ENCODE peak calls at places on chromosomes 1 and 21, in six cellular contexts. P, R, O, X, V and Q are unnamed samples.

GRCh38 chr1:167862432-167863076 is 51.4 kb downstream of the ADCY10 start:
- DNase-seq in R (peak; percentile 75), X (no peak), V (no peak), P (no peak), O (no peak), Q (no peak)

GRCh38 chr21:42347601-42348327 is 3.0 kb downstream of the TFF2 start:
- DNase-seq in O (no peak), P (no peak), V (no peak), R (no peak), X (no peak), Q (no peak)

GRCh38 chr1:219120625-219121544 is 52.8 kb upstream of the LYPLAL1 start:
- DNase-seq in P (no peak), V (peak; percentile 72), O (no peak), X (no peak), R (no peak), Q (peak; percentile 75)

GRCh38 chr1:7780976-7781375 is 3.1 kb upstream of the PER3 start:
- DNase-seq in O (no peak), X (no peak), R (no peak), P (no peak), V (no peak), Q (no peak)

GRCh38 chr1:213035573-213035972 is 15.5 kb upstream of the RPS6KC1 start:
- DNase-seq in V (no peak), X (no peak), P (no peak), R (no peak), O (peak; percentile 15), Q (no peak)

GRCh38 chr1:113223546-113223945 is 150.5 kb downstream of the LRIG2 start:
- DNase-seq in V (no peak), P (no peak), X (no peak), O (no peak), R (no peak), Q (peak; percentile 3)

GRCh38 chr1:94434339-94435092 is 16.3 kb downstream of the ABCD3 start:
- DNase-seq in X (no peak), O (no peak), P (no peak), V (no peak), R (no peak), Q (no peak)

GRCh38 chr1:1397839-1398523 is 1.2 kb downstream of the CCNL2 start:
- DNase-seq in O (peak; percentile 39), V (peak; percentile 63), R (no peak), P (no peak), X (no peak), Q (peak; percentile 81)

GRCh38 chr21:37365657-37366487 is 701 bp upstream of the DYRK1A start:
- DNase-seq in R (peak; percentile 70), V (no peak), P (peak; percentile 19), O (peak; percentile 63), X (no peak), Q (peak; percentile 68)

GRCh38 chr1:8047686-8048522 is 21.8 kb upstream of the ERRFI1 start:
- DNase-seq in O (no peak), V (no peak), X (no peak), P (no peak), R (peak; percentile 90), Q (peak; percentile 43)

GRCh38 chr1:236150972-236151371 is 8.6 kb downstream of the GPR137B start:
- DNase-seq in R (no peak), V (no peak), P (no peak), O (no peak), X (no peak), Q (no peak)

GRCh38 chr1:47870480-47870879 is 126.7 kb downstream of the TRABD2B start:
- DNase-seq in P (no peak), V (no peak), X (no peak), R (no peak), O (no peak), Q (no peak)

GRCh38 chr1:18396247-18396646 is 84.5 kb upstream of the KLHDC7A start:
- DNase-seq in V (no peak), R (no peak), O (no peak), X (no peak), P (no peak), Q (no peak)

DNA sequence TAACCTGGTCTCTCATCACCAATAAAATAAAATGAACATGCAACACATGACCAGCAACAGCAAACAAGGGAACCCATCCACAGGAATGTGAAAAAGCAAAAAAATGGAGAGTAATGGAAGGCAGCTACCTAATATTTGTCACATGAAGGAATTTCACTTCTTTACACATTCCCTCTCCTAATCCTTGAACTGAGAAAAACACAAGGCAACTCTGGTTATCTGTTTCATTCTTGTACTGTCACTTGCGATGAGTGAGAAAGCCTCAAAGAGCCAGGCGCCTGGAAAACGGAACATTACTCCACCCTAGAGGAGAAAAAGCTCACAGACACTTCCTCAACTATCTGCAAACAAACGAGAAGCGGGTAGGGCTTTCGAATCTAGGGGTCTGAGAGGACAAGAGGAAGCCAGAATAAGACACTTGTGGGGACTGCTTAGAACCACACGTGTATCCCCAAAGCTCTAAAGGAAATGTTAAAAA is 13.8 kb downstream of the HSF2BP start:
- DNase-seq in R (peak; percentile 84), P (peak; percentile 53), X (no peak), O (peak; percentile 58), V (peak; percentile 62), Q (peak; percentile 89)
- TF ChIP-seq MYC in R (no peak), P (no peak), X (no peak), O (no peak), V (no peak), Q (peak; percentile 64)

DNA sequence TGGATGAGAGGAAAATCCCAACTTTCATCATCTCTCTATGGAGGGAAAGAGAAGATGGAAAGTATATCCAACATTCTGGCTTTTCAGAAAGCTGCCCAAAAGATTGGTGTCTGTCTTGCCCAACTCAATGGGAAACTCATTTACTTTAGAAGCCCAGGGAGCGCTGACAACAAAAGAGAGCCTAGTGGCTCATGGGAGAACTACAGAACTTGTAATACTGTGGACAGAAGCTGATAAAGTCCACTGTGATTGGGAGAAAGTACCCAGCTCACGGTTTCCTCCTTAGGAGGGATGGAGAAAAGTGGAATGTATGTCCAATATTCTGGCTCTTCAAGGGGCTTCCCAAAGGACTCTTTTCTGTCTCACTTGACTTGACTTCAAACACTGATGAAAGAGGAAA is 66.0 kb downstream of the RGS21 start:
- DNase-seq in O (peak; percentile 1), P (no peak), V (no peak), R (no peak), X (no peak), Q (no peak)
- TF ChIP-seq MYC in O (no peak), P (no peak), V (no peak), R (no peak), X (no peak), Q (no peak)

GRCh38 chr1:181033799-181034391 is at the start of gene MR1:
- DNase-seq in P (peak; percentile 71), V (peak; percentile 91), O (peak; percentile 78), X (peak; percentile 92), R (peak; percentile 91), Q (peak; percentile 88)
- TF ChIP-seq MYC in P (no peak), V (no peak), O (no peak), X (no peak), R (no peak), Q (no peak)

DNA sequence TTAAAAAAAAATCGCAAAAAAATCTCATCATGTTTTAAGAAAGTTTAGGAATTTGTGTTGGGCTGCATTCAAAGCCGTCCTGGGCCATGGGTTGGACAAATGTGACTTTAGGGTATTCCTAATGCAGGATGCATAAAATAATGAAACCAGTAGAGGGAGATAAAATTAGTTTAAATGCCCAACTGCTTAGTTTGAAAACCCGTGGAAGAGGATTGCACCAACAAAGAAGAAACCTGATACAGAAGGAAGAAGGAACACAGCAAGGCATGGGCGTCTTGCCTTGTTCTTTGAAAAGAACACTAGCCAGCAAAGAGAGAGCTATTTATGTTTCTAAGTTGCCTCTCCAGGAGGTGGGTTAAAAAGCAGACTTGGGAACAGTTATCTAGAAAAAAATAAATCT is 37.9 kb downstream of the WDR3 start:
- DNase-seq in R (no peak), V (no peak), O (no peak), X (no peak), P (no peak), Q (peak; percentile 24)
- TF ChIP-seq MYC in R (no peak), V (no peak), O (no peak), X (no peak), P (no peak), Q (no peak)

DNA sequence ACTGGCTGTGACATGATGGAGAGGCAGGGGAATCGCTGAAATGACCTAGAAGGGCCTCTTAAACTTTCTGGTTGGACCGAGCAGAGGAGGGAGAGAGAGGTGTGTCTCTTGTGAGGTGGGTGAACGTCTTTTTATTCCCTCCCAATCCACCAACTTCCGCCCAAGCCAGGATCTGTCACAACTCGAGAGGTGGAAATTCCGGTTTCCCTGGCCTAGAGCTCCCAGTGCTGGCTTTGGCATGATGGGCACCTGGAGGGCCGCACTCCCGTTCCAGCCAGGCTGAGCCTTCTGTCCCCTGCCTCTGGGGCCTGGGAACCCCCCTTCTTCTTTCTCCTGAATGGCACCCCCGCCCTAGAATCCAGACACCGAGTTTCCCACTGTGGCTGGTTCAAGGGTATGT is at the start of gene SEMA4A:
- DNase-seq in X (no peak), V (no peak), P (no peak), R (no peak), O (no peak), Q (no peak)
- TF ChIP-seq MYC in X (no peak), V (no peak), P (no peak), R (no peak), O (no peak), Q (no peak)

DNA sequence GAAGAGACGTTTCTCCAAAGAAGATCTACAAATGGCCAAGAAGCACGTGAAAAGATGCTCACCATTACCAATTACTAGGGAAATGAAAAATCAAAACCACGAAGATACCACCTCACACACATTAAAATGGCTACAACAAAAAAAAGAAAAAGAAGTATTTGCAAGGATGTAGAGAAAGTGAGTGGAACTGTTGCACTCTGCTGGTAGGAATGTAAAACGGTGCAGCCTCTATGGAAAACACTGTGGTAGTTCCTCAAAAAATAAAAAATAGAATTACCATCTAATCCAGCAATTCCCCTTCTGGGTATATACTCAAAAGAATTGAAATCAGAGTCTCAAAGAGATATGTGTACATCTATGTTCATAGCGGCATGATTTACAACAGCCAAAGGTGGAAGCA is 115.4 kb upstream of the EDN2 start:
- DNase-seq in X (no peak), P (no peak), R (peak; percentile 27), V (no peak), O (no peak), Q (no peak)
- TF ChIP-seq MYC in X (no peak), P (no peak), R (no peak), V (no peak), O (no peak), Q (no peak)